ENCODE peak calls at places on chromosomes 2 and 18, in ten cellular contexts. One of them, this sample, is unnamed.

GRCh38 chr18:54692463-54692862 is 101.4 kb downstream of the DYNAP start:
- DNase-seq in ascending aorta: no peak
- DNase-seq in mammary epithelial cell: no peak
- DNase-seq in posterior cingulate gyrus: no peak
- DNase-seq in NCI-H1417 treated with DMSO at 0.1 percent for 48 hours: no peak
- DNase-seq in BJ: no peak
- DNase-seq in fibroblast of the aortic adventitia: no peak
- DNase-seq in putamen: no peak
- DNase-seq in H7: no peak
- DNase-seq in Peyer's patch: no peak
- DNase-seq in this sample: no peak

GRCh38 chr2:229909090-229909489 is 12.7 kb downstream of the TRIP12 start:
- DNase-seq in H7: no peak
- DNase-seq in ascending aorta: no peak
- DNase-seq in Peyer's patch: no peak
- DNase-seq in fibroblast of the aortic adventitia: peak; percentile 65
- DNase-seq in BJ: no peak
- DNase-seq in NCI-H1417 treated with DMSO at 0.1 percent for 48 hours: no peak
- DNase-seq in mammary epithelial cell: no peak
- DNase-seq in posterior cingulate gyrus: no peak
- DNase-seq in putamen: no peak
- DNase-seq in this sample: no peak

GRCh38 chr2:147399011-147399410 is 445.8 kb upstream of the ACVR2A start:
- DNase-seq in Peyer's patch: no peak
- DNase-seq in fibroblast of the aortic adventitia: peak; percentile 76
- DNase-seq in putamen: no peak
- DNase-seq in posterior cingulate gyrus: no peak
- DNase-seq in mammary epithelial cell: no peak
- DNase-seq in H7: no peak
- DNase-seq in ascending aorta: no peak
- DNase-seq in NCI-H1417 treated with DMSO at 0.1 percent for 48 hours: no peak
- DNase-seq in BJ: no peak
- DNase-seq in this sample: no peak

GRCh38 chr18:76328145-76328544 is 166.9 kb downstream of the ZNF516 start:
- DNase-seq in mammary epithelial cell: no peak
- DNase-seq in H7: no peak
- DNase-seq in Peyer's patch: no peak
- DNase-seq in ascending aorta: no peak
- DNase-seq in NCI-H1417 treated with DMSO at 0.1 percent for 48 hours: no peak
- DNase-seq in BJ: no peak
- DNase-seq in fibroblast of the aortic adventitia: no peak
- DNase-seq in posterior cingulate gyrus: no peak
- DNase-seq in putamen: no peak
- DNase-seq in this sample: no peak

GRCh38 chr2:198127627-198128026 is 323.2 kb downstream of the PLCL1 start:
- DNase-seq in putamen: peak; percentile 43
- DNase-seq in NCI-H1417 treated with DMSO at 0.1 percent for 48 hours: peak; percentile 6
- DNase-seq in fibroblast of the aortic adventitia: peak; percentile 85
- DNase-seq in mammary epithelial cell: peak; percentile 25
- DNase-seq in H7: peak; percentile 5
- DNase-seq in Peyer's patch: no peak
- DNase-seq in BJ: no peak
- DNase-seq in ascending aorta: no peak
- DNase-seq in posterior cingulate gyrus: no peak
- DNase-seq in this sample: no peak

GRCh38 chr2:216388046-216388884 is 16.0 kb upstream of the MARCHF4 start:
- DNase-seq in NCI-H1417 treated with DMSO at 0.1 percent for 48 hours: no peak
- DNase-seq in ascending aorta: no peak
- DNase-seq in BJ: no peak
- DNase-seq in posterior cingulate gyrus: no peak
- DNase-seq in fibroblast of the aortic adventitia: no peak
- DNase-seq in mammary epithelial cell: no peak
- DNase-seq in putamen: no peak
- DNase-seq in Peyer's patch: no peak
- DNase-seq in H7: no peak
- DNase-seq in this sample: no peak

GRCh38 chr2:74259191-74259590 is 60.8 kb downstream of the MTHFD2 start:
- DNase-seq in posterior cingulate gyrus: no peak
- DNase-seq in ascending aorta: no peak
- DNase-seq in Peyer's patch: no peak
- DNase-seq in H7: no peak
- DNase-seq in mammary epithelial cell: no peak
- DNase-seq in fibroblast of the aortic adventitia: no peak
- DNase-seq in BJ: no peak
- DNase-seq in putamen: no peak
- DNase-seq in NCI-H1417 treated with DMSO at 0.1 percent for 48 hours: no peak
- DNase-seq in this sample: peak; percentile 77

GRCh38 chr2:199985625-199986207 is 30.3 kb downstream of the MAIP1 start:
- DNase-seq in posterior cingulate gyrus: peak; percentile 39
- DNase-seq in fibroblast of the aortic adventitia: peak; percentile 65
- DNase-seq in Peyer's patch: peak; percentile 84
- DNase-seq in NCI-H1417 treated with DMSO at 0.1 percent for 48 hours: no peak
- DNase-seq in ascending aorta: peak; percentile 67
- DNase-seq in putamen: peak; percentile 46
- DNase-seq in H7: peak; percentile 24
- DNase-seq in mammary epithelial cell: peak; percentile 60
- DNase-seq in BJ: no peak
- DNase-seq in this sample: no peak

GRCh38 chr2:24304098-24304497 is 56.2 kb downstream of the ITSN2 start:
- DNase-seq in mammary epithelial cell: peak; percentile 78
- DNase-seq in posterior cingulate gyrus: peak; percentile 27
- DNase-seq in ascending aorta: peak; percentile 87
- DNase-seq in NCI-H1417 treated with DMSO at 0.1 percent for 48 hours: no peak
- DNase-seq in fibroblast of the aortic adventitia: peak; percentile 98
- DNase-seq in BJ: peak; percentile 56
- DNase-seq in putamen: peak; percentile 41
- DNase-seq in H7: peak; percentile 13
- DNase-seq in Peyer's patch: peak; percentile 60
- DNase-seq in this sample: no peak

This sample was measured in mesenteric fat pad.